ENCODE peak calls at places on chromosomes 16 and 17, in four cellular contexts. G, O, S and B are unnamed samples.

GRCh38 chr17:76710863-76711611 is at the start of gene MXRA7:
- DNase-seq in G (no peak), O (peak; percentile 77), S (peak; percentile 94), B (peak; percentile 93)

GRCh38 chr17:59869941-59870218 is 22.9 kb downstream of the TUBD1 start:
- DNase-seq in G (no peak), O (no peak), S (no peak), B (no peak)

GRCh38 chr17:80361495-80362220 is 53.3 kb upstream of the ENDOV start:
- DNase-seq in G (no peak), O (peak; percentile 38), S (peak; percentile 93), B (peak; percentile 53)

GRCh38 chr17:78132086-78132676 is 1.6 kb downstream of the TMC8 start:
- DNase-seq in G (peak; percentile 81), O (peak; percentile 83), S (peak; percentile 90), B (no peak)

GRCh38 chr17:78130439-78131101 is at the start of gene TMC8:
- DNase-seq in G (peak; percentile 97), O (peak; percentile 78), S (peak; percentile 83), B (no peak)

GRCh38 chr17:44610331-44610730 is 45.9 kb upstream of the MEIOC start:
- DNase-seq in G (no peak), O (no peak), S (peak; percentile 78), B (no peak)

GRCh38 chr16:11257131-11257938 is 1.3 kb upstream of the SOCS1 start:
- DNase-seq in G (peak; percentile 52), O (peak; percentile 73), S (peak; percentile 93), B (peak; percentile 91)

GRCh38 chr16:72536673-72537435 is 364.9 kb upstream of the PMFBP1 start:
- DNase-seq in G (no peak), O (no peak), S (no peak), B (no peak)

GRCh38 chr16:77213542-77214108 is 14.4 kb downstream of the SYCE1L start:
- DNase-seq in G (no peak), O (no peak), S (no peak), B (no peak)

GRCh38 chr17:9842057-9842758 is 16.5 kb downstream of the GLP2R start:
- DNase-seq in G (no peak), O (no peak), S (peak; percentile 47), B (peak; percentile 95)

GRCh38 chr17:81385320-81386111 is 9.7 kb upstream of the BAHCC1 start:
- DNase-seq in G (no peak), O (no peak), S (no peak), B (peak; percentile 74)

GRCh38 chr16:67842509-67843342 is 606 bp downstream of the THAP11 start:
- DNase-seq in G (peak; percentile 27), O (peak; percentile 65), S (peak; percentile 85), B (peak; percentile 82)

GRCh38 chr16:59783191-59783590 is 1049.1 kb upstream of the GOT2 start:
- DNase-seq in G (no peak), O (no peak), S (no peak), B (no peak)

GRCh38 chr17:74055508-74056160 is 147.8 kb upstream of the RPL38 start:
- DNase-seq in G (no peak), O (no peak), S (peak; percentile 77), B (no peak)

GRCh38 chr17:42362245-42362961 is 25.8 kb downstream of the STAT3 start:
- DNase-seq in G (peak; percentile 32), O (no peak), S (no peak), B (no peak)

GRCh38 chr16:50761276-50761675 is 19.4 kb downstream of the CYLD start:
- DNase-seq in G (no peak), O (no peak), S (no peak), B (no peak)

GRCh38 chr17:41002814-41003213 is 3.1 kb upstream of the KRTAP3-2 start:
- DNase-seq in G (no peak), O (no peak), S (no peak), B (no peak)

GRCh38 chr16:84851192-84852127 is 31.7 kb downstream of the CRISPLD2 start:
- DNase-seq in G (no peak), O (no peak), S (no peak), B (no peak)

GRCh38 chr17:32757963-32758362 is 119.0 kb downstream of the MYO1D start:
- DNase-seq in G (no peak), O (no peak), S (no peak), B (no peak)

GRCh38 chr16:75372236-75372856 is 61.0 kb downstream of the CFDP1 start:
- DNase-seq in G (no peak), O (no peak), S (no peak), B (no peak)

GRCh38 chr16:1741553-1742165 is 29.7 kb downstream of the NME3 start:
- DNase-seq in G (no peak), O (no peak), S (no peak), B (no peak)

GRCh38 chr17:9566067-9566466 is 9.6 kb downstream of the STX8 start:
- DNase-seq in G (peak; percentile 16), O (no peak), S (no peak), B (no peak)

GRCh38 chr16:64351116-64351515 is 770.7 kb downstream of the CDH11 start:
- DNase-seq in G (no peak), O (no peak), S (no peak), B (no peak)

GRCh38 chr16:55508941-55509920 is at the start of gene LPCAT2:
- DNase-seq in G (peak; percentile 48), O (peak; percentile 62), S (peak; percentile 98), B (peak; percentile 88)

GRCh38 chr17:75922963-75923874 is 17.6 kb downstream of the FBF1 start:
- DNase-seq in G (no peak), O (no peak), S (no peak), B (no peak)

GRCh38 chr16:88315543-88316105 is 67.1 kb upstream of the ZNF469 start:
- DNase-seq in G (no peak), O (no peak), S (no peak), B (no peak)